ENCODE peak calls at places on chromosomes 16 and 17, in six cellular contexts. M is stimulated activated CD8-positive, alpha-beta memory T cell treated with anti-CD3 and anti-CD28 coated beads, Interleukin-2, amount 100 ng/mL, for 48 hours; H is kidney tubule cell; R is pulmonary artery endothelial cell; E is non-pigmented ciliary epithelial cell; O is uterus. Q is an unnamed sample.

GRCh38 chr17:32302037-32302436 is 36.4 kb downstream of the RHBDL3 start:
- DNase-seq in M (no peak), H (no peak), R (no peak), E (no peak), O (no peak), Q (no peak)

GRCh38 chr16:89209522-89210044 is 7.9 kb upstream of the ZNF778 start:
- DNase-seq in M (no peak), H (no peak), R (no peak), E (no peak), O (no peak), Q (no peak)

GRCh38 chr16:1258218-1258587 is 2.3 kb downstream of the TPSD1 start:
- DNase-seq in M (no peak), H (no peak), R (no peak), E (no peak), O (no peak), Q (no peak)

GRCh38 chr16:2535644-2536021 is 2.2 kb upstream of the PDPK1 start:
- DNase-seq in M (no peak), H (no peak), R (no peak), E (no peak), O (peak; percentile 57), Q (no peak)

GRCh38 chr16:74573622-74574021 is 33.3 kb downstream of the GLG1 start:
- DNase-seq in M (no peak), H (no peak), R (no peak), E (no peak), O (no peak), Q (no peak)

GRCh38 chr16:89374393-89374948 is 115.9 kb downstream of the ANKRD11 start:
- DNase-seq in M (no peak), H (no peak), R (no peak), E (no peak), O (no peak), Q (no peak)

GRCh38 chr17:47862621-47863440 is 11.9 kb upstream of the SP6 start:
- DNase-seq in M (no peak), H (peak; percentile 91), R (no peak), E (peak; percentile 62), O (no peak), Q (peak; percentile 82)

GRCh38 chr17:38578229-38578628 is 27.5 kb downstream of the SRCIN1 start:
- DNase-seq in M (no peak), H (no peak), R (no peak), E (no peak), O (no peak), Q (no peak)

GRCh38 chr17:48490391-48491026 is 40.3 kb downstream of the HOXB1 start:
- DNase-seq in M (no peak), H (peak; percentile 79), R (no peak), E (no peak), O (no peak), Q (no peak)

GRCh38 chr17:14069251-14069981 is at the start of gene COX10:
- DNase-seq in M (peak; percentile 84), H (peak; percentile 91), R (no peak), E (no peak), O (peak; percentile 76), Q (peak; percentile 71)

GRCh38 chr17:31433091-31433790 is 41.8 kb downstream of the RAB11FIP4 start:
- DNase-seq in M (no peak), H (no peak), R (peak; percentile 11), E (no peak), O (no peak), Q (no peak)

GRCh38 chr16:86598607-86599318 is 20.4 kb downstream of the FOXL1 start:
- DNase-seq in M (no peak), H (no peak), R (no peak), E (no peak), O (no peak), Q (no peak)

GRCh38 chr16:9122342-9122741 is 30.9 kb downstream of the HAPSTR1 start:
- DNase-seq in M (no peak), H (no peak), R (no peak), E (no peak), O (no peak), Q (no peak)

GRCh38 chr17:78415821-78416301 is 37.4 kb downstream of the PGS1 start:
- DNase-seq in M (no peak), H (no peak), R (no peak), E (no peak), O (no peak), Q (no peak)

Q was measured in HS-27A.